ENCODE peak calls at places on chromosome 3, in nine cellular contexts. N, P, K, Z, Y, W, X, J and R are unnamed samples.

GRCh38 chr3:17552351-17552750 is 190.1 kb downstream of the TBC1D5 start:
- DNase-seq in Z (no peak), N (no peak), P (no peak), J (no peak), Y (no peak), X (no peak), K (no peak), W (no peak), R (no peak)

GRCh38 chr3:98977520-98977919 is 76.0 kb upstream of the DCBLD2 start:
- DNase-seq in X (peak; percentile 90), P (peak; percentile 84), Z (no peak), K (peak; percentile 92), N (no peak), J (no peak), W (no peak), Y (peak; percentile 80), R (no peak)

GRCh38 chr3:133457025-133457424 is 57.2 kb downstream of the BFSP2 start:
- DNase-seq in N (no peak), J (no peak), P (no peak), X (no peak), Y (no peak), W (no peak), Z (no peak), K (no peak), R (no peak)

GRCh38 chr3:107674371-107674770 is 151.6 kb downstream of the BBX start:
- DNase-seq in N (no peak), X (no peak), K (no peak), P (no peak), W (no peak), Y (peak; percentile 76), J (no peak), Z (no peak), R (no peak)

GRCh38 chr3:99537416-99537815 is 101.0 kb upstream of the COL8A1 start:
- DNase-seq in J (no peak), P (no peak), W (no peak), Y (no peak), X (no peak), N (no peak), K (no peak), Z (no peak), R (no peak)

GRCh38 chr3:35944915-35945710 is 305.8 kb downstream of the ARPP21 start:
- DNase-seq in P (no peak), W (no peak), Z (no peak), J (no peak), K (no peak), Y (peak; percentile 80), N (no peak), X (peak; percentile 33), R (no peak)

GRCh38 chr3:108486910-108487309 is 23.5 kb downstream of the MYH15 start:
- DNase-seq in X (peak; percentile 28), N (peak; percentile 22), J (no peak), W (no peak), K (no peak), P (no peak), Z (no peak), Y (peak; percentile 83), R (peak; percentile 25)

GRCh38 chr3:13210221-13210975 is 137.2 kb upstream of the IQSEC1 start:
- DNase-seq in N (no peak), K (no peak), Y (no peak), W (no peak), P (no peak), X (no peak), Z (no peak), J (no peak), R (no peak)

GRCh38 chr3:24846286-24846860 is 351.7 kb upstream of the THRB start:
- DNase-seq in P (no peak), N (no peak), K (no peak), J (no peak), Y (no peak), X (no peak), Z (no peak), W (no peak), R (no peak)